ENCODE peak calls at places on chromosomes 5 and 9, in ten cellular contexts. One of them, this sample, is unnamed.

GRCh38 chr9:117461386-117461785 is 46.5 kb upstream of the ASTN2 start:
- DNase-seq in HFFc6: no peak
- DNase-seq in endothelial cell: no peak
- DNase-seq in mesothelial cell of epicardium: no peak
- DNase-seq in testis: no peak
- DNase-seq in breast epithelium: no peak
- DNase-seq in Calu3: no peak
- DNase-seq in endothelial cell of umbilical vein: no peak
- DNase-seq in natural killer cell: no peak
- DNase-seq in fibroblast of lung: no peak
- DNase-seq in this sample: no peak

GRCh38 chr9:88197016-88197415 is 58.7 kb upstream of the SPATA31C2 start:
- DNase-seq in HFFc6: peak; percentile 23
- DNase-seq in endothelial cell: no peak
- DNase-seq in mesothelial cell of epicardium: no peak
- DNase-seq in testis: no peak
- DNase-seq in breast epithelium: no peak
- DNase-seq in Calu3: no peak
- DNase-seq in endothelial cell of umbilical vein: no peak
- DNase-seq in natural killer cell: no peak
- DNase-seq in fibroblast of lung: peak; percentile 74
- DNase-seq in this sample: no peak

GRCh38 chr5:122458278-122458872 is 146.3 kb downstream of the SNCAIP start:
- DNase-seq in HFFc6: no peak
- DNase-seq in endothelial cell: no peak
- DNase-seq in mesothelial cell of epicardium: no peak
- DNase-seq in testis: no peak
- DNase-seq in breast epithelium: no peak
- DNase-seq in Calu3: peak; percentile 36
- DNase-seq in endothelial cell of umbilical vein: peak; percentile 9
- DNase-seq in natural killer cell: no peak
- DNase-seq in fibroblast of lung: peak; percentile 23
- DNase-seq in this sample: no peak

GRCh38 chr9:89662718-89663246 is 58.0 kb downstream of the GADD45G start:
- DNase-seq in HFFc6: no peak
- DNase-seq in endothelial cell: no peak
- DNase-seq in mesothelial cell of epicardium: no peak
- DNase-seq in testis: no peak
- DNase-seq in breast epithelium: no peak
- DNase-seq in Calu3: no peak
- DNase-seq in endothelial cell of umbilical vein: no peak
- DNase-seq in natural killer cell: no peak
- DNase-seq in fibroblast of lung: no peak
- DNase-seq in this sample: no peak

GRCh38 chr5:142151436-142152382 is 43.1 kb downstream of the NDFIP1 start:
- DNase-seq in HFFc6: peak; percentile 66
- DNase-seq in endothelial cell: peak; percentile 57
- DNase-seq in mesothelial cell of epicardium: no peak
- DNase-seq in testis: peak; percentile 66
- DNase-seq in breast epithelium: no peak
- DNase-seq in Calu3: peak; percentile 78
- DNase-seq in endothelial cell of umbilical vein: peak; percentile 83
- DNase-seq in natural killer cell: peak; percentile 27
- DNase-seq in fibroblast of lung: peak; percentile 91
- DNase-seq in this sample: no peak

GRCh38 chr9:128054090-128054489 is 13.0 kb downstream of the NAIF1 start:
- DNase-seq in HFFc6: no peak
- DNase-seq in endothelial cell: no peak
- DNase-seq in mesothelial cell of epicardium: no peak
- DNase-seq in testis: no peak
- DNase-seq in breast epithelium: no peak
- DNase-seq in Calu3: no peak
- DNase-seq in endothelial cell of umbilical vein: no peak
- DNase-seq in natural killer cell: no peak
- DNase-seq in fibroblast of lung: no peak
- DNase-seq in this sample: no peak

GRCh38 chr5:1746371-1747078 is 53.1 kb downstream of the MRPL36 start:
- DNase-seq in HFFc6: no peak
- DNase-seq in endothelial cell: no peak
- DNase-seq in mesothelial cell of epicardium: peak; percentile 17
- DNase-seq in testis: peak; percentile 83
- DNase-seq in breast epithelium: peak; percentile 46
- DNase-seq in Calu3: no peak
- DNase-seq in endothelial cell of umbilical vein: no peak
- DNase-seq in natural killer cell: no peak
- DNase-seq in fibroblast of lung: no peak
- DNase-seq in this sample: no peak

GRCh38 chr5:175778951-175779475 is 92.4 kb upstream of the CPLX2 start:
- DNase-seq in HFFc6: no peak
- DNase-seq in endothelial cell: no peak
- DNase-seq in mesothelial cell of epicardium: no peak
- DNase-seq in testis: peak; percentile 97
- DNase-seq in breast epithelium: peak; percentile 70
- DNase-seq in Calu3: no peak
- DNase-seq in endothelial cell of umbilical vein: no peak
- DNase-seq in natural killer cell: no peak
- DNase-seq in fibroblast of lung: no peak
- DNase-seq in this sample: no peak

GRCh38 chr5:25358919-25359318 is 714.1 kb upstream of the CDH10 start:
- DNase-seq in HFFc6: no peak
- DNase-seq in endothelial cell: no peak
- DNase-seq in mesothelial cell of epicardium: no peak
- DNase-seq in testis: no peak
- DNase-seq in breast epithelium: no peak
- DNase-seq in Calu3: no peak
- DNase-seq in endothelial cell of umbilical vein: no peak
- DNase-seq in natural killer cell: no peak
- DNase-seq in fibroblast of lung: no peak
- DNase-seq in this sample: no peak

DNA sequence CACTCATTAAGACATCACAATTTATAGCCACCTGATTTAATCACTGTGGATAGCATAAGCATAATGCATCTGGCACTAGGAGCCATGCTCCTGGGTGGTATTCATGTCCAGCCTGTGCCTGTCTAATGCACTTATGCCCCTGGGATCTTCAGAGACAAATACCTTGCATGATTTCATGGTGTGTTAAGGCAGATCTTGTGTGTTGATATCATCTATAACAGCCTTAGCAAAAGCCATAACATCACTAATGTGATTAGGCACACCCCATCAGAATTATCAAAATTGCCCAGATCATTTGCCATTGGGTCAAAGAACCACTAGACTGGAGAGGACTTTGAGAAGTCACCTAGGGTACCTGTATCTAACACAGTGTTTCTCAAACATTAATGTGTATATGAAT is 43.7 kb upstream of the SELENOP start:
- DNase-seq in HFFc6: no peak
- DNase-seq in endothelial cell: no peak
- DNase-seq in mesothelial cell of epicardium: no peak
- DNase-seq in testis: no peak
- DNase-seq in breast epithelium: no peak
- DNase-seq in Calu3: no peak
- DNase-seq in endothelial cell of umbilical vein: no peak
- DNase-seq in natural killer cell: no peak
- DNase-seq in fibroblast of lung: no peak
- DNase-seq in this sample: no peak
- TF ChIP-seq CTCF in HFFc6: no peak
- TF ChIP-seq CTCF in endothelial cell: no peak
- TF ChIP-seq CTCF in mesothelial cell of epicardium: no peak
- TF ChIP-seq CTCF in testis: no peak
- TF ChIP-seq CTCF in breast epithelium: no peak
- TF ChIP-seq CTCF in Calu3: no peak
- TF ChIP-seq CTCF in endothelial cell of umbilical vein: no peak
- TF ChIP-seq CTCF in natural killer cell: no peak
- TF ChIP-seq CTCF in fibroblast of lung: no peak
- TF ChIP-seq CTCF in this sample: no peak

GRCh38 chr5:39876146-39876545 is 451.4 kb upstream of the DAB2 start:
- DNase-seq in HFFc6: no peak
- DNase-seq in endothelial cell: no peak
- DNase-seq in mesothelial cell of epicardium: no peak
- DNase-seq in testis: no peak
- DNase-seq in breast epithelium: no peak
- DNase-seq in Calu3: no peak
- DNase-seq in endothelial cell of umbilical vein: no peak
- DNase-seq in natural killer cell: no peak
- DNase-seq in fibroblast of lung: no peak
- DNase-seq in this sample: no peak
- TF ChIP-seq CTCF in HFFc6: no peak
- TF ChIP-seq CTCF in endothelial cell: no peak
- TF ChIP-seq CTCF in mesothelial cell of epicardium: no peak
- TF ChIP-seq CTCF in testis: no peak
- TF ChIP-seq CTCF in breast epithelium: no peak
- TF ChIP-seq CTCF in Calu3: no peak
- TF ChIP-seq CTCF in endothelial cell of umbilical vein: no peak
- TF ChIP-seq CTCF in natural killer cell: no peak
- TF ChIP-seq CTCF in fibroblast of lung: no peak
- TF ChIP-seq CTCF in this sample: no peak

DNA sequence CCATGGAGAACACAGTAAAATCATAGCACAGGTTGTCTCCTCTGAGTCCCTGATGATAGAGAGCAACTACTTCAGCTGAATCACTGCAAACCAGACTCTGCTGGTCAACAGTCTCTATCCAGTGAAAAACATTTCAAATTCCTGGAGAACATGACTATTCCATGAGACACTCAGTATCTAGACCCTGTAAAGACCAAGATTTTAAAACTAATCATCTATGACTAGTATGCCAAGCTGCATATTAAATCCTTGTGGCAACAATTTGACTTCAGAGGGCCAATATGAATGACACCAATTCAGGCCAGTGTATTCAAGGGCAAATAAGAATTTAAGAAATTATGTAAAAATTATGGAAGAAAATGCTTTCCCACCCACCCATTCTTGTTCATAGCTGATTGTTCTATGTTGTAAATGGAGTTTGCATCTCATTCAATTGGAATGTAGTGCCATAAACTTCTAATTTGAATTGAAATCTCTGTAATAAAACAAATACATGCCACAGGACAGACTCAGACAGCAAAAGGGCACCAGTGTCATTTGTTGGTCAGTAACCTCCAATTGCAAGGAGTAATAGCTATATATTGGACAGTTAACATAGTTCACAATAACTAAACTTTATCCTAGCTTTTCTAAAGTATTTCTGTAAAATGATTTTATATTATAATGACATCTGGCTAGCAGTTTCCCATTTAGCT is 80.1 kb upstream of the LPAR1 start:
- DNase-seq in HFFc6: peak; percentile 91
- DNase-seq in endothelial cell: no peak
- DNase-seq in mesothelial cell of epicardium: no peak
- DNase-seq in testis: no peak
- DNase-seq in breast epithelium: no peak
- DNase-seq in Calu3: no peak
- DNase-seq in endothelial cell of umbilical vein: no peak
- DNase-seq in natural killer cell: no peak
- DNase-seq in fibroblast of lung: peak; percentile 59
- DNase-seq in this sample: no peak
- TF ChIP-seq CTCF in HFFc6: no peak
- TF ChIP-seq CTCF in endothelial cell: no peak
- TF ChIP-seq CTCF in mesothelial cell of epicardium: no peak
- TF ChIP-seq CTCF in testis: no peak
- TF ChIP-seq CTCF in breast epithelium: no peak
- TF ChIP-seq CTCF in Calu3: no peak
- TF ChIP-seq CTCF in endothelial cell of umbilical vein: no peak
- TF ChIP-seq CTCF in natural killer cell: no peak
- TF ChIP-seq CTCF in fibroblast of lung: no peak
- TF ChIP-seq CTCF in this sample: no peak

DNA sequence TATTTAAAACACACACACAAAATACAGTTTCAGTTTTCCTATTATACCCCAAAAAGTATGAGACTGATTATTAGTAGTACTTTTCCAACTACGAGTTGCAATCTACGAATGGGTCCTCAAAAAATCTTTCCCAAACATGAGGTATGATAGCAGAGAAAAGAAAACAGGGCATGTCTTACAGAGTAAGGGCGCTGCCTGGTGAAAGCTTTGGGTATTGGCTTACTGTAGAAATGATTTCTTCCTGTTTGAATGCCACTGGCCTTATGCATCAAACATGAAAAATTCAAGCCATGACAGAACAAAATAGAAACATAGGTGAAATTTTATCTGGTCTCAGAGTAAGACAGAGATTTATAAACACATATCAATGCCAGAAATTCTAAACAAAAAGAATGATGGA is 448.0 kb downstream of the SPOCK1 start:
- DNase-seq in HFFc6: peak; percentile 31
- DNase-seq in endothelial cell: no peak
- DNase-seq in mesothelial cell of epicardium: no peak
- DNase-seq in testis: no peak
- DNase-seq in breast epithelium: no peak
- DNase-seq in Calu3: peak; percentile 36
- DNase-seq in endothelial cell of umbilical vein: peak; percentile 30
- DNase-seq in natural killer cell: no peak
- DNase-seq in fibroblast of lung: no peak
- DNase-seq in this sample: no peak
- TF ChIP-seq CTCF in HFFc6: peak; percentile 66
- TF ChIP-seq CTCF in endothelial cell: no peak
- TF ChIP-seq CTCF in mesothelial cell of epicardium: no peak
- TF ChIP-seq CTCF in testis: no peak
- TF ChIP-seq CTCF in breast epithelium: no peak
- TF ChIP-seq CTCF in Calu3: peak; percentile 44
- TF ChIP-seq CTCF in endothelial cell of umbilical vein: no peak
- TF ChIP-seq CTCF in natural killer cell: no peak
- TF ChIP-seq CTCF in fibroblast of lung: no peak
- TF ChIP-seq CTCF in this sample: no peak